ENCODE peak calls at places on chromosome 17, in six cellular contexts. R is H1, X is GM12878, P is HCT116, S is K562, G is HepG2. Y is an unnamed sample.

GRCh38 chr17:2849327-2849670 is 53.1 kb downstream of the RAP1GAP2 start:
- DNase-seq in S (no peak), P (no peak), X (no peak), R (no peak), G (no peak), Y (peak; percentile 79)

GRCh38 chr17:67238976-67239375 is 6.0 kb downstream of the HELZ start:
- DNase-seq in X (no peak), G (no peak), R (no peak), S (no peak), P (no peak), Y (no peak)

GRCh38 chr17:34203018-34203646 is 52.0 kb upstream of the CCL2 start:
- DNase-seq in S (no peak), X (no peak), P (no peak), R (no peak), G (no peak), Y (no peak)

GRCh38 chr17:65876985-65877384 is 314.9 kb downstream of the CEP112 start:
- DNase-seq in X (no peak), R (no peak), G (no peak), S (no peak), P (no peak), Y (no peak)

GRCh38 chr17:1252203-1252608 is 18.0 kb upstream of the BHLHA9 start:
- DNase-seq in R (no peak), S (no peak), P (no peak), X (no peak), G (no peak), Y (peak; percentile 72)

GRCh38 chr17:30219833-30220232 is 15.7 kb downstream of the SLC6A4 start:
- DNase-seq in P (no peak), S (peak; percentile 48), X (no peak), G (no peak), R (no peak), Y (no peak)

GRCh38 chr17:81934850-81935708 is 2.0 kb downstream of the PYCR1 start:
- DNase-seq in G (no peak), R (no peak), P (no peak), S (no peak), X (no peak), Y (no peak)

GRCh38 chr17:28416703-28417311 is 10.8 kb upstream of the SLC46A1 start:
- DNase-seq in R (peak; percentile 75), P (peak; percentile 60), X (no peak), S (peak; percentile 55), G (peak; percentile 87), Y (peak; percentile 56)

GRCh38 chr17:82112866-82113390 is 14.9 kb upstream of the FASN start:
- DNase-seq in X (no peak), P (no peak), G (no peak), R (no peak), S (no peak), Y (no peak)

GRCh38 chr17:7716901-7717755 is at the start of gene DNAH2:
- DNase-seq in G (peak; percentile 60), S (peak; percentile 90), R (peak; percentile 96), X (no peak), P (peak; percentile 89), Y (peak; percentile 97)

GRCh38 chr17:75897076-75898019 is 597 bp upstream of the TRIM65 start:
- DNase-seq in X (no peak), R (no peak), G (no peak), S (no peak), P (no peak), Y (no peak)

GRCh38 chr17:13355054-13355453 is 246.7 kb downstream of the HS3ST3A1 start:
- DNase-seq in X (no peak), S (no peak), P (no peak), G (no peak), R (no peak), Y (no peak)

GRCh38 chr17:77831497-77832179 is 126.9 kb upstream of the TNRC6C start:
- DNase-seq in X (no peak), G (no peak), P (no peak), R (no peak), S (no peak), Y (peak; percentile 75)

GRCh38 chr17:40937384-40937819 is at the start of gene KRT23:
- DNase-seq in G (no peak), X (no peak), R (no peak), S (no peak), P (no peak), Y (no peak)

DNA sequence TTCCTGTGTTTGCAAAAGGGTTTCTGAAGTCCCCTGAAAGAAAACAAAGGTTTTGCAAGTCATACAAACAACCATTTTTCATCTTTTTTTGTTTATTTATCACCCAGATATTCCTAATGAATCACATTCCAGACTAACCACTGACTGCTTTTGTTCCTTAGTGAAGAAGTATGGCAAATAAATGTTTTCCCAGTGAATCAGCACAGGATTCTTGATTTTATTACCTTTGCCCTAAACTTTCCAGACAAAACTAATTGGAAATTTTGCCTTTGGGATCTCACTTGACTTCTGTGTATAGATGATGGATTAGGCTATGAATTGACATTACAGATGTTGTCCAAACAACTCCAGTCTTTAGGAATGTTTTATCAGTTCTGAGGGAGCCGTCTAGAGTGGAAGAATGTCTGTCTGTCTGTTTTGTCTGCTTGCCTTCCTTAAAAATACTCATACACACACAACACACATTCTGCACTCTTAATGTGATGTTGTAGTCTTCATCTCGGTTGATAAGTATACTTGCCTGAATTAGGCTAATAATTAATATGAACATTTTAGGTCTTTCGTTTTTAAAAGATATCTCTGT is 48.9 kb downstream of the VMP1 start:
- DNase-seq in P (peak; percentile 94), R (no peak), S (no peak), G (peak; percentile 88), X (no peak), Y (no peak)
- H3K9ac ChIP-seq in P (peak overlapping the region; percentile 56), R (no peak overlapping the region), S (no peak overlapping the region), G (peak overlapping the region; percentile 63), X (no peak overlapping the region), Y (peak overlapping the region; percentile 89)

GRCh38 chr17:48010193-48010592 is 27.4 kb downstream of the COPZ2 start:
- DNase-seq in P (no peak), S (no peak), G (no peak), R (no peak), X (no peak), Y (no peak)

GRCh38 chr17:48014603-48015037 is 23.0 kb downstream of the COPZ2 start:
- DNase-seq in G (no peak), X (no peak), P (no peak), R (no peak), S (peak; percentile 41), Y (peak; percentile 81)

GRCh38 chr17:48011405-48012150 is 26.0 kb downstream of the COPZ2 start:
- DNase-seq in R (peak; percentile 72), P (peak; percentile 35), X (no peak), G (peak; percentile 38), S (peak; percentile 57), Y (peak; percentile 59)

GRCh38 chr17:48013876-48014602 is 23.6 kb downstream of the COPZ2 start:
- DNase-seq in G (no peak), R (no peak), X (no peak), P (no peak), S (no peak), Y (no peak)

GRCh38 chr17:48012151-48012520 is 25.5 kb downstream of the COPZ2 start:
- DNase-seq in G (no peak), X (no peak), P (no peak), S (peak; percentile 89), R (peak; percentile 86), Y (peak; percentile 95)
- TF ChIP-seq SIN3A in G (no peak), X (peak; percentile 49), P (no peak), S (no peak), R (no peak), Y (peak; percentile 19)

GRCh38 chr17:79646721-79647455 is 36.0 kb upstream of the RBFOX3 start:
- DNase-seq in R (peak; percentile 26), S (no peak), X (no peak), P (no peak), G (no peak), Y (peak; percentile 15)
- H3K9ac ChIP-seq in R (no peak overlapping the region), S (no peak overlapping the region), X (no peak overlapping the region), P (no peak overlapping the region), G (no peak overlapping the region), Y (no peak overlapping the region)

DNA sequence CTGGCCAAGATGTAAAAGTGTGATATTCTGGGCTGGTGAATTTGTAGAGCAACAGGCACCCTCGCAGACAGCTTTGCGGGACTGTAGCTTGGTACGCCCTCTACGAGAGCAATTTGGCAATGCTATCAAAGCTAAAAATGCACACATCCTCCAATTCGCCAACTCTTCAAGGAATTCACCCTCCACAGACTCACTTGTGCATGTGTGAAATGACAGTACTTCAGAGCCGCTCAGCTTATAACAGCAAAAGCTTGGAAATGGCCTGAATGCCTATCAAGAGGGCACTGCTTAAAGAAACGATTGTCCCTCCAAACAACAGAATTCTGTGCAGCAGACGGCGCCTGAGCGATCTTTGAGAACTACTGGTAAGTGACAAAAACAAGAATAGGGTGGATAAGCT is 130.8 kb downstream of the SDK2 start:
- DNase-seq in X (no peak), R (no peak), P (no peak), G (no peak), S (no peak), Y (no peak)
- TF ChIP-seq SIN3A in X (no peak), R (no peak), P (no peak), G (no peak), S (no peak), Y (no peak)

GRCh38 chr17:45086865-45087495 is 25.9 kb downstream of the NMT1 start:
- DNase-seq in G (no peak), S (no peak), R (no peak), P (no peak), X (no peak), Y (no peak)
- H3K9ac ChIP-seq in G (no peak overlapping the region), S (no peak overlapping the region), R (no peak overlapping the region), P (no peak overlapping the region), X (no peak overlapping the region), Y (no peak overlapping the region)